ENCODE peak calls at places on chromosomes 16 and 17, in six cellular contexts. One of them, this sample, is unnamed.

GRCh38 chr16:27365142-27366089 is 36.6 kb upstream of the IL21R start:
- DNase-seq in H9: no peak
- DNase-seq in mesenchymal stem cell: peak; percentile 58
- DNase-seq in H1: no peak
- DNase-seq in trophoblast cell: peak; percentile 33
- DNase-seq in IMR-90: peak; percentile 84
- DNase-seq in this sample: no peak

GRCh38 chr17:32274643-32275042 is 9.0 kb downstream of the RHBDL3 start:
- DNase-seq in H9: no peak
- DNase-seq in mesenchymal stem cell: no peak
- DNase-seq in H1: no peak
- DNase-seq in trophoblast cell: no peak
- DNase-seq in IMR-90: no peak
- DNase-seq in this sample: no peak

GRCh38 chr16:29926675-29927522 is 873 bp upstream of the KCTD13 start:
- DNase-seq in H9: no peak
- DNase-seq in mesenchymal stem cell: no peak
- DNase-seq in H1: peak; percentile 49
- DNase-seq in trophoblast cell: no peak
- DNase-seq in IMR-90: peak; percentile 23
- DNase-seq in this sample: no peak

GRCh38 chr17:17841620-17842025 is 4.8 kb upstream of the SREBF1 start:
- DNase-seq in H9: peak; percentile 49
- DNase-seq in mesenchymal stem cell: peak; percentile 57
- DNase-seq in H1: no peak
- DNase-seq in trophoblast cell: no peak
- DNase-seq in IMR-90: no peak
- DNase-seq in this sample: no peak

GRCh38 chr16:61295311-61295710 is 740.9 kb downstream of the CDH8 start:
- DNase-seq in H9: no peak
- DNase-seq in mesenchymal stem cell: no peak
- DNase-seq in H1: no peak
- DNase-seq in trophoblast cell: peak; percentile 2
- DNase-seq in IMR-90: no peak
- DNase-seq in this sample: no peak

GRCh38 chr17:17712268-17712924 is 31.1 kb downstream of the RAI1 start:
- DNase-seq in H9: no peak
- DNase-seq in mesenchymal stem cell: peak; percentile 100
- DNase-seq in H1: no peak
- DNase-seq in trophoblast cell: no peak
- DNase-seq in IMR-90: peak; percentile 97
- DNase-seq in this sample: no peak

GRCh38 chr16:24983521-24983920 is 31.6 kb downstream of the ARHGAP17 start:
- DNase-seq in H9: no peak
- DNase-seq in mesenchymal stem cell: no peak
- DNase-seq in H1: no peak
- DNase-seq in trophoblast cell: no peak
- DNase-seq in IMR-90: no peak
- DNase-seq in this sample: no peak

GRCh38 chr16:75761111-75761510 is 34.8 kb upstream of the CPHXL start:
- DNase-seq in H9: no peak
- DNase-seq in mesenchymal stem cell: no peak
- DNase-seq in H1: no peak
- DNase-seq in trophoblast cell: no peak
- DNase-seq in IMR-90: peak; percentile 11
- DNase-seq in this sample: no peak

GRCh38 chr17:37107406-37108083 is 158.8 kb downstream of the AATF start:
- DNase-seq in H9: peak; percentile 53
- DNase-seq in mesenchymal stem cell: no peak
- DNase-seq in H1: no peak
- DNase-seq in trophoblast cell: peak; percentile 8
- DNase-seq in IMR-90: peak; percentile 41
- DNase-seq in this sample: no peak

GRCh38 chr16:87199901-87200300 is 117.3 kb downstream of the C16orf95 start:
- DNase-seq in H9: no peak
- DNase-seq in mesenchymal stem cell: no peak
- DNase-seq in H1: no peak
- DNase-seq in trophoblast cell: no peak
- DNase-seq in IMR-90: no peak
- DNase-seq in this sample: no peak

GRCh38 chr16:87199379-87199778 is 117.8 kb downstream of the C16orf95 start:
- DNase-seq in H9: no peak
- DNase-seq in mesenchymal stem cell: no peak
- DNase-seq in H1: no peak
- DNase-seq in trophoblast cell: no peak
- DNase-seq in IMR-90: no peak
- DNase-seq in this sample: no peak

GRCh38 chr16:87198328-87198731 is 118.9 kb downstream of the C16orf95 start:
- DNase-seq in H9: peak; percentile 50
- DNase-seq in mesenchymal stem cell: no peak
- DNase-seq in H1: no peak
- DNase-seq in trophoblast cell: no peak
- DNase-seq in IMR-90: peak; percentile 58
- DNase-seq in this sample: no peak

GRCh38 chr16:87200637-87201036 is 116.6 kb downstream of the C16orf95 start:
- DNase-seq in H9: no peak
- DNase-seq in mesenchymal stem cell: no peak
- DNase-seq in H1: no peak
- DNase-seq in trophoblast cell: no peak
- DNase-seq in IMR-90: no peak
- DNase-seq in this sample: no peak

DNA sequence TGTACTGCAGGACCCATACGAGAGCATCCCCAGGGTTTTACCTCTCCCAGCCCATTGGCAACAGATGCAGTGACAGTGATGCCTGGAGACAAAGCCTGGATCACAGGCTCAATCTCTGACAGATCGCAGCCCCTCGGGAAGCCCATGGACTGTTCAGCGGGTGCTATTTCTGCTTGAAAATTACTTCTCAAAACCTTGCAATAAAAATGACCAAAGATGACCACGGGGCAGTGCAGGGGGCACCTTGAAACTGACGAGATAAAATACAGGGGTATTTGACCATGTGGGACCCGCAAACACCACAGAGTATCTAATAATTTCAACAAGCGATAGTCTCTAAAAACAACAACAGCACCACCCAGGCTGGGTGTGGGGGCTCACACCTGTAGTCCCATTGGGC is 118.3 kb downstream of the C16orf95 start:
- DNase-seq in H9: no peak
- DNase-seq in mesenchymal stem cell: no peak
- DNase-seq in H1: no peak
- DNase-seq in trophoblast cell: no peak
- DNase-seq in IMR-90: no peak
- DNase-seq in this sample: no peak
- H3K18ac ChIP-seq in H9: no peak overlapping the region
- H3K18ac ChIP-seq in mesenchymal stem cell: no peak overlapping the region
- H3K18ac ChIP-seq in H1: no peak overlapping the region
- H3K18ac ChIP-seq in trophoblast cell: no peak overlapping the region
- H3K18ac ChIP-seq in IMR-90: peak overlapping the region; percentile 19
- H3K18ac ChIP-seq in this sample: no peak overlapping the region

DNA sequence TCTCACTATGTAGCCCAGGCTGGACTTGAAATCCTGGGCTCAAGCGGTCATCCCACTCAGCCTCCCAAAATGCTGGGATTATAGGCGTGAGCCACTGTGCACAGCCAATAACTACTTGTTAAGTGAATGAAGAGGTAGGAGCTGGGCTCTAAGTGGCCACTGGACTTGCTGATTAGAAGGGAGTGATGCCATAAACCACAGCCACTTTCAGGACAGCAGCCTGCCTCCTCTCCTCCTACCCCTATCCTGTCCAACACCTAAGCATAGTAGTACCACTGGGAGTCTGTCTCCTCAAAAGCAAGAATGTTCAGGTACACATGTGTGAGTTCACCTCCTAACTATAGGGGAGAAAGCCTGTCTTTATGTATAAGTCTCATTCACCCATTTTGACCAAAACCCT is 12.2 kb upstream of the COG7 start:
- DNase-seq in H9: no peak
- DNase-seq in mesenchymal stem cell: no peak
- DNase-seq in H1: no peak
- DNase-seq in trophoblast cell: no peak
- DNase-seq in IMR-90: no peak
- DNase-seq in this sample: no peak
- H2AFZ ChIP-seq in H9: no peak overlapping the region
- H2AFZ ChIP-seq in mesenchymal stem cell: no peak overlapping the region
- H2AFZ ChIP-seq in H1: no peak overlapping the region
- H2AFZ ChIP-seq in trophoblast cell: no peak overlapping the region
- H2AFZ ChIP-seq in IMR-90: no peak overlapping the region
- H2AFZ ChIP-seq in this sample: no peak overlapping the region

DNA sequence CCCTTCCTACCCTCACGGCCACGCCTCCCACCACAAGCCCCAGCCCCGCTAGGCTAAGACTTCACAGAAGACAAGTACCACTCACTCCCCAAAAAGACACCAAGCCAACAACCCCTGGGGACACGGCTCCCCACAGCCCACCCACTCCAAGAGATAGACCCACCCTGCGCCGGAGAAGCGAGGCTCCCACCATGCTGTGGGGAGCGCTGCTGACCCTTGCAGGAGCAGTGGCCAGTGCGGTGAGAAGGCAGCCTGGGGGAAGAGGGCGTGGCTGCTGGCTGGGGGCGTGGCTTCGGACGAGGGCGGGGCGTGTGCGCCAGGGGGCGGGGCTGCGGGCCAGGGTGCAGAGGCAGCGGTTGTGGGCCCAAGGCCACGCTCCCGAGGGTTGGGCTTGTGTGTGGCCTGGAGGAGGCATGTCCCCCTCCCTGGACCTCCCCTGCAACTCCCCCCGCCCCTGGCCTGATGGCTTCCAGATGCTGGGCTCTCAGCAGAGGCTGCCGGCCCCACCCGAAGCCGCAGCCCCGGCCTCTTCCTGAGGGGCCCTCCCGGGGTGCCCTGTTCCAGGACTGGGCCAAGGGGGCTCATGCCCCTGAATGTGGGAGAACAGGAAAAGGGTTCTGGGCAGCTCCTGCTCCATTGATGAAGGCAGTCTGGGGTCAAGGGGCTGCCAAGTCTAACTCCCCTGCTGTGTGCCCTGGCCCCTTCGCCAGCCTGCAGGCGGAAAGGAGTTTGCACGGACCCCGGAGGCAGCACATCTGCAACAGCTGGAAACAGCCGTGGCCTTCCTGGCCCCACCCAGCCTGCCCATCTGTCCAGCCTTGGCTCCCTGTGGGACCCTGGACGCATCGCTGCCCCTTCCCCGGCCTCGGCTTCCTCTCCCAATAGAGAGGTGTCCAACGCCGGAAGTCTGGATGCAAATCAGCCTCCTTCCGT is 9.1 kb downstream of the TFAP4 start:
- DNase-seq in H9: peak; percentile 95
- DNase-seq in mesenchymal stem cell: peak; percentile 94
- DNase-seq in H1: peak; percentile 96
- DNase-seq in trophoblast cell: peak; percentile 19
- DNase-seq in IMR-90: peak; percentile 86
- DNase-seq in this sample: peak; percentile 48
- H3K27ac ChIP-seq in H9: no peak overlapping the region
- H3K27ac ChIP-seq in mesenchymal stem cell: no peak overlapping the region
- H3K27ac ChIP-seq in H1: no peak overlapping the region
- H3K27ac ChIP-seq in trophoblast cell: no peak overlapping the region
- H3K27ac ChIP-seq in IMR-90: peak overlapping the region; percentile 49
- H3K27ac ChIP-seq in this sample: no peak overlapping the region

DNA sequence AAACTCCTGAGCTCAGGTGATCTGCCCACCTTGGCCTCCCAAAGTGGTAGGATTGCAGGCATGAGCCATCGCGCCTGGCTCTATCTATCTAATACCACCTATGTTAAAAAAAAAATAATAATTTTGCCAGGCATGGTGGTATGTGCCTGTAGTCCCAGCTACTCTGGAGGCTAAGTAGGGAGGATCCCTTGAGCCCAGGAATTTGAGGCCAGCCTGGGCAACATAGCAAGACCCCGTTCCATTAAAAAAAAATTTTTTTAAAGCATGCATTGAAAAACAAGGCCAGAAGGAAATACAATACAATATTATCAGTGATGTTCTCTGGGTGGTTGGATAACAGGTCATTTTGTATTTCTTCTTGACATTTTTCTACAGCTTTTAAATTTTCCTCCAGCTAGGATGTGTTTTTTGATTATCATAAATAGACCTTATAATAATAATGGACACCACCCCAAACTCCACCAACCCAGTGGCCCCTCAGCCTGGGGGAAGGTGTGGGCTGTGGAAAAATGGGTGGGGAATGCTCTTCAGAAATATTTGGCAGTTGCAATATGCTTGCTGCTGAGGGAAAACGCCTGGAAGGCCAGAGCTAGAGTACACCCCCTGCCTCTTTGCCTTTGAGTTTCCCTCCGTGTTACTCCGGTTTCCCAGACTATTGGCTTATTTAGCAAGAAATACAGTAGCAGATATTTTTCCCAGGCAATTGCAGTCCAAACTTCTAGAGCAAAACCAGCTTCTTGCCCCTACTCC is 45.4 kb upstream of the HELZ start:
- DNase-seq in H9: no peak
- DNase-seq in mesenchymal stem cell: no peak
- DNase-seq in H1: no peak
- DNase-seq in trophoblast cell: no peak
- DNase-seq in IMR-90: no peak
- DNase-seq in this sample: no peak
- H3K18ac ChIP-seq in H9: no peak overlapping the region
- H3K18ac ChIP-seq in mesenchymal stem cell: no peak overlapping the region
- H3K18ac ChIP-seq in H1: no peak overlapping the region
- H3K18ac ChIP-seq in trophoblast cell: no peak overlapping the region
- H3K18ac ChIP-seq in IMR-90: no peak overlapping the region
- H3K18ac ChIP-seq in this sample: no peak overlapping the region

GRCh38 chr17:64398330-64398729 is 7.7 kb upstream of the PECAM1 start:
- DNase-seq in H9: no peak
- DNase-seq in mesenchymal stem cell: no peak
- DNase-seq in H1: no peak
- DNase-seq in trophoblast cell: no peak
- DNase-seq in IMR-90: no peak
- DNase-seq in this sample: no peak
- H2AFZ ChIP-seq in H9: no peak overlapping the region
- H2AFZ ChIP-seq in mesenchymal stem cell: no peak overlapping the region
- H2AFZ ChIP-seq in H1: peak overlapping the region; percentile 73
- H2AFZ ChIP-seq in trophoblast cell: no peak overlapping the region
- H2AFZ ChIP-seq in IMR-90: no peak overlapping the region
- H2AFZ ChIP-seq in this sample: no peak overlapping the region